ENCODE peak calls at places on chromosome 16, in five cellular contexts. Y is Panc1, L is breast epithelium, E is stomach, T is endothelial cell of umbilical vein. U is an unnamed sample.

GRCh38 chr16:17350212-17350611 is 120.5 kb downstream of the XYLT1 start:
- DNase-seq in Y (no peak), L (no peak), E (no peak), T (no peak), U (no peak)

GRCh38 chr16:56041556-56042140 is 149.6 kb upstream of the GNAO1 start:
- DNase-seq in Y (no peak), L (no peak), E (no peak), T (no peak), U (no peak)

GRCh38 chr16:75420987-75421819 is 12.1 kb downstream of the CFDP1 start:
- DNase-seq in Y (no peak), L (peak), E (peak), T (no peak), U (peak)

GRCh38 chr16:56265746-56266145 is 74.5 kb downstream of the GNAO1 start:
- DNase-seq in Y (no peak), L (no peak), E (no peak), T (no peak), U (no peak)

GRCh38 chr16:53207810-53208752 is 153.3 kb downstream of the CHD9 start:
- DNase-seq in Y (peak), L (peak), E (peak), T (peak), U (peak)

GRCh38 chr16:23504453-23505179 is 5.7 kb downstream of the GGA2 start:
- DNase-seq in Y (peak), L (peak), E (peak), T (peak), U (peak)

GRCh38 chr16:12724216-12724615 is 79.5 kb downstream of the CPPED1 start:
- DNase-seq in Y (no peak), L (no peak), E (no peak), T (no peak), U (no peak)

GRCh38 chr16:83402160-83402794 is 405.5 kb upstream of the HSBP1 start:
- DNase-seq in Y (no peak), L (no peak), E (no peak), T (no peak), U (no peak)

GRCh38 chr16:81831722-81832126 is 52.6 kb downstream of the PLCG2 start:
- DNase-seq in Y (no peak), L (peak), E (peak), T (no peak), U (peak)

GRCh38 chr16:19182487-19182886 is 14.4 kb downstream of the SYT17 start:
- DNase-seq in Y (no peak), L (no peak), E (no peak), T (no peak), U (no peak)

GRCh38 chr16:49027420-49027819 is 254.2 kb downstream of the CBLN1 start:
- DNase-seq in Y (no peak), L (no peak), E (no peak), T (no peak), U (no peak)

GRCh38 chr16:56297684-56298083 is 106.4 kb downstream of the GNAO1 start:
- DNase-seq in Y (no peak), L (no peak), E (no peak), T (no peak), U (no peak)

GRCh38 chr16:30567160-30567990 is 4.1 kb downstream of the ZNF688 start:
- DNase-seq in Y (no peak), L (no peak), E (no peak), T (no peak), U (no peak)

GRCh38 chr16:60166111-60166510 is 1432.0 kb upstream of the GOT2 start:
- DNase-seq in Y (no peak), L (no peak), E (no peak), T (peak), U (no peak)

GRCh38 chr16:56479469-56479868 is 28.1 kb downstream of the OGFOD1 start:
- DNase-seq in Y (no peak), L (no peak), E (no peak), T (no peak), U (no peak)

GRCh38 chr16:71762186-71762585 is 37.7 kb upstream of the PHLPP2 start:
- DNase-seq in Y (no peak), L (no peak), E (no peak), T (no peak), U (no peak)

GRCh38 chr16:74865922-74866598 is 91.4 kb upstream of the FA2H start:
- DNase-seq in Y (no peak), L (no peak), E (no peak), T (no peak), U (no peak)

GRCh38 chr16:67393111-67393789 is at the start of gene TPPP3:
- DNase-seq in Y (no peak), L (peak), E (peak), T (peak), U (no peak)

GRCh38 chr16:8572919-8573724 is 17.2 kb downstream of the TMEM114 start:
- DNase-seq in Y (no peak), L (no peak), E (no peak), T (no peak), U (peak)

GRCh38 chr16:17666293-17666692 is 195.5 kb upstream of the XYLT1 start:
- DNase-seq in Y (no peak), L (no peak), E (no peak), T (no peak), U (no peak)

GRCh38 chr16:86697715-86698114 is 119.4 kb downstream of the FOXL1 start:
- DNase-seq in Y (no peak), L (no peak), E (no peak), T (peak), U (no peak)

GRCh38 chr16:85917012-85917411 is 18.1 kb downstream of the IRF8 start:
- DNase-seq in Y (no peak), L (no peak), E (no peak), T (no peak), U (no peak)

GRCh38 chr16:81823111-81823510 is 44.0 kb downstream of the PLCG2 start:
- DNase-seq in Y (no peak), L (no peak), E (peak), T (peak), U (no peak)

GRCh38 chr16:81758376-81758775 is 20.7 kb upstream of the PLCG2 start:
- DNase-seq in Y (no peak), L (no peak), E (no peak), T (no peak), U (no peak)

GRCh38 chr16:8867483-8868271 is 1.1 kb downstream of the CARHSP1 start:
- DNase-seq in Y (no peak), L (no peak), E (peak), T (peak), U (no peak)

GRCh38 chr16:4538386-4539235 is at the start of gene CDIP1:
- DNase-seq in Y (peak), L (peak), E (peak), T (peak), U (peak)

GRCh38 chr16:79714440-79714839 is 113.9 kb upstream of the MAF start:
- DNase-seq in Y (no peak), L (no peak), E (no peak), T (no peak), U (no peak)

GRCh38 chr16:68782198-68783174 is 45.4 kb downstream of the CDH1 start:
- DNase-seq in Y (no peak), L (no peak), E (no peak), T (no peak), U (peak)

GRCh38 chr16:84960942-84961341 is 50.4 kb downstream of the ZDHHC7 start:
- DNase-seq in Y (no peak), L (no peak), E (no peak), T (no peak), U (no peak)

GRCh38 chr16:86471896-86472295 is 38.4 kb upstream of the FOXF1 start:
- DNase-seq in Y (no peak), L (no peak), E (no peak), T (no peak), U (no peak)

GRCh38 chr16:20902426-20902825 is 1.9 kb downstream of the LYRM1 start:
- DNase-seq in Y (no peak), L (no peak), E (no peak), T (no peak), U (no peak)

GRCh38 chr16:57817680-57818079 is 15.4 kb upstream of the KIFC3 start:
- DNase-seq in Y (no peak), L (no peak), E (no peak), T (no peak), U (no peak)

GRCh38 chr16:57815987-57816745 is 13.9 kb upstream of the KIFC3 start:
- DNase-seq in Y (no peak), L (peak), E (peak), T (peak), U (peak)

GRCh38 chr16:57822018-57822553 is 19.8 kb upstream of the KIFC3 start:
- DNase-seq in Y (no peak), L (no peak), E (no peak), T (no peak), U (no peak)

GRCh38 chr16:57821149-57821971 is 19.1 kb upstream of the KIFC3 start:
- DNase-seq in Y (no peak), L (no peak), E (no peak), T (no peak), U (no peak)

GRCh38 chr16:57818377-57819055 is 16.2 kb upstream of the KIFC3 start:
- DNase-seq in Y (no peak), L (no peak), E (peak), T (no peak), U (no peak)
- TF ChIP-seq POLR2AphosphoS5 in Y (peak), L (no peak), E (no peak), T (no peak), U (no peak)

DNA sequence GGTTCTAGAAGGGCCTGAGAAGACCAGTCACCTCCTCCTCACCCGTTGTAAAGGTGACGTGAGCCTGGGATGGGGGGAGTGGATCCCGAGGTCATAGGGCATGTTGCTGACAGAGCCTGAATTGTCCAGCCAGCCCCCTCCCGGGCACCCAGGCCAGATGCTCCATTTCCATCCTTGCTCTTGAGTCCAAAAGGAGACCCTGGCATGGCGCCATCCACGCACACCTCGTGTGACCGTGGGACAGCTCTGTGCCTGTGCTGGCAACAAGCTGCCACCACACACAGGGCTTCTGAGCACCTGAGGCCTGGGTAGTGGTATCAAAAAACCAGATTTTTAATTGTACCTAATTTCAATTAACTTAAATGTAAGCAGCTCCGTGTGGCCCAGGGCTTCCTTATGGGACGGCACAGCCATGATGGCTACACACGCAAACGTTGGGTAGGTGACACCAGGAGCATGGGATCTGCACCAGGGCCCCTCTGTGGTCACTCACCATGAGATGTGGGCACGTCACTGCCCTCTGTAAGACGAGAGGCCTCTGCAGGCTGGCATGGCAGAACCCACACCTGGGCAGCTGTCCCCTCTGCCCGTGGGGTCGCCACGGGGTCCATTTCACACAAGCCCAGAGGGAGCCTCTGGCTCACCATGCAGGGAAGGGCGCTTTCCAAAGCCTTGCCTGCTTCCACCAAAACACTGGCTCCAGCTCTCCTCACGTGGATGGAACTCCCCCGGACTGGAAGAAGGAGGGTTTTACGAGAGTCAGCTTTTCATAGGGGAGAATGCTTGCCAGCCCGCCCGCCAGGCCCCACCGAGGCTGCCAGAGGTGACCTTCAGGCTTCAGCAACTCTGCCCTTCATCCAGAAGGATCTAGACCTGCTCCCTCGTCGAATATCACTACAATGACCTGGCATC is 37.5 kb upstream of the ZNF469 start:
- DNase-seq in Y (no peak), L (no peak), E (no peak), T (no peak), U (no peak)
- TF ChIP-seq POLR2AphosphoS5 in Y (no peak), L (no peak), E (no peak), T (no peak), U (no peak)

GRCh38 chr16:10906914-10907756 is 30.1 kb downstream of the CIITA start:
- DNase-seq in Y (no peak), L (no peak), E (no peak), T (no peak), U (no peak)
- TF ChIP-seq POLR2AphosphoS5 in Y (no peak), L (no peak), E (no peak), T (no peak), U (no peak)

GRCh38 chr16:88888778-88889387 is 22.4 kb upstream of the PABPN1L start:
- DNase-seq in Y (no peak), L (no peak), E (no peak), T (no peak), U (no peak)
- TF ChIP-seq POLR2AphosphoS5 in Y (no peak), L (no peak), E (no peak), T (no peak), U (no peak)